ENCODE peak calls at places on chromosomes 5 and 9, in nine cellular contexts. U is endodermal cell; T is tibial nerve; K is CD4-positive, alpha-beta T cell; M is left ventricle myocardium inferior; H is Caco-2; S is fibroblast of lung; X is breast epithelium; V is AG09319. C is an unnamed sample.

GRCh38 chr9:38380872-38381534 is 11.5 kb upstream of the ALDH1B1 start:
- DNase-seq in S (no peak), K (no peak), U (peak; percentile 85), V (no peak), T (no peak), X (no peak), M (no peak), H (peak; percentile 81), C (no peak)

GRCh38 chr5:40842351-40842750 is 1.2 kb downstream of the CARD6 start:
- DNase-seq in X (no peak), V (no peak), S (peak; percentile 65), U (no peak), H (no peak), K (no peak), T (no peak), M (no peak), C (no peak)

GRCh38 chr9:135216236-135216635 is 128.8 kb downstream of the OLFM1 start:
- DNase-seq in K (no peak), S (no peak), V (no peak), M (no peak), X (no peak), H (no peak), U (no peak), T (no peak), C (no peak)

GRCh38 chr5:51816427-51816826 is 433.2 kb downstream of the ISL1 start:
- DNase-seq in K (no peak), V (no peak), M (no peak), H (no peak), T (no peak), U (no peak), X (no peak), S (no peak), C (no peak)

GRCh38 chr5:172145870-172146747 is 41.9 kb downstream of the STK10 start:
- DNase-seq in K (no peak), U (peak; percentile 51), V (no peak), H (peak; percentile 24), M (no peak), X (no peak), T (no peak), S (no peak), C (no peak)

GRCh38 chr5:174145821-174146220 is 100.3 kb downstream of the NSG2 start:
- DNase-seq in K (no peak), T (no peak), S (no peak), M (no peak), U (peak; percentile 66), H (no peak), X (no peak), V (no peak), C (no peak)

GRCh38 chr9:11016081-11016480 is 403.3 kb upstream of the PTPRD start:
- DNase-seq in K (no peak), X (no peak), H (no peak), S (no peak), U (peak; percentile 58), M (no peak), V (no peak), T (no peak), C (no peak)

GRCh38 chr9:87206064-87206661 is 258.9 kb upstream of the GAS1 start:
- DNase-seq in U (no peak), S (peak; percentile 39), T (no peak), M (no peak), X (no peak), H (no peak), V (peak; percentile 27), K (no peak), C (peak; percentile 90)

GRCh38 chr5:128074947-128075346 is 8.6 kb upstream of the SLC12A2 start:
- DNase-seq in M (no peak), T (no peak), U (no peak), K (no peak), S (no peak), V (no peak), X (no peak), H (no peak), C (no peak)

GRCh38 chr5:132819468-132819867 is 6.4 kb downstream of the SOWAHA start:
- DNase-seq in U (no peak), S (no peak), H (no peak), V (no peak), M (no peak), K (no peak), T (no peak), X (no peak), C (no peak)

GRCh38 chr5:89343666-89344065 is 460.7 kb upstream of the MEF2C start:
- DNase-seq in H (no peak), V (no peak), X (no peak), U (no peak), M (no peak), T (no peak), S (no peak), K (no peak), C (no peak)

GRCh38 chr9:38227656-38228055 is 158.6 kb upstream of the SHB start:
- DNase-seq in K (peak; percentile 3), H (no peak), T (no peak), U (no peak), S (peak; percentile 5), V (no peak), M (no peak), X (no peak), C (no peak)

GRCh38 chr5:56684159-56684558 is 131.2 kb upstream of the MAP3K1 start:
- DNase-seq in H (no peak), U (peak; percentile 65), T (no peak), M (no peak), V (no peak), K (no peak), S (no peak), X (no peak), C (no peak)

GRCh38 chr5:67530609-67531255 is 334.1 kb upstream of the CD180 start:
- DNase-seq in H (no peak), S (peak; percentile 40), K (no peak), M (no peak), U (no peak), T (no peak), X (no peak), V (no peak), C (no peak)

GRCh38 chr9:106862946-106863740 is at the start of gene ZNF462:
- DNase-seq in V (peak; percentile 57), T (peak; percentile 27), H (peak; percentile 63), S (peak; percentile 86), M (peak; percentile 35), U (peak; percentile 82), X (no peak), K (no peak), C (no peak)

GRCh38 chr5:173689713-173690360 is 73.4 kb upstream of the BOD1 start:
- DNase-seq in U (peak; percentile 63), K (no peak), T (no peak), H (no peak), S (no peak), X (no peak), V (no peak), M (no peak), C (no peak)

GRCh38 chr5:354581-355378 is 33.3 kb downstream of the AHRR start:
- DNase-seq in M (no peak), X (no peak), V (no peak), U (peak; percentile 33), K (no peak), S (no peak), T (no peak), H (no peak), C (no peak)

DNA sequence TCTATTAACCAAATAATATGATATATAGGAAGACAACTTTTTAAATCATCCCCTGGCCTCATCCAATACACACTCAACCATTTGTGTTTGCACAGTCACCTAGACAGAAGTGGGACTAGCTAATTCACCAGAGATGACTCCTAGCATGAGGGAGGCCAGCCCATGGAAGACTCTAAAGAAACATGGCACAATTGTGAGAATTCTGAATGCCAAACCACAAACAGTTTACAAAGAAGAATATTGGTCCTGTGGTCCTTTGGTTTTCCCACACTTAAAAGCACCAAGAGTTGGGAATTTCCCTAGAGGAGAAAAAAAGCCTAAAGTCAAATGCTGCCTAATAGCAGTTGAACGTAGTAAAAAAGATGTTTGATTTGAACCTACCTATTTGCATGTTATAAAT is 609.9 kb downstream of the ACTL7B start:
- DNase-seq in M (no peak), S (no peak), V (no peak), K (no peak), T (no peak), U (no peak), H (no peak), X (no peak), C (no peak)
- TF ChIP-seq CTCF in M (no peak), S (no peak), V (no peak), K (no peak), T (no peak), U (no peak), H (no peak), X (no peak), C (no peak)

GRCh38 chr5:139906661-139907060 is 111.1 kb downstream of the PSD2 start:
- DNase-seq in M (no peak), T (no peak), U (peak; percentile 19), S (no peak), V (no peak), H (no peak), K (no peak), X (no peak), C (no peak)
- TF ChIP-seq CTCF in M (no peak), T (no peak), U (no peak), S (no peak), V (no peak), H (no peak), K (no peak), X (no peak), C (no peak)

DNA sequence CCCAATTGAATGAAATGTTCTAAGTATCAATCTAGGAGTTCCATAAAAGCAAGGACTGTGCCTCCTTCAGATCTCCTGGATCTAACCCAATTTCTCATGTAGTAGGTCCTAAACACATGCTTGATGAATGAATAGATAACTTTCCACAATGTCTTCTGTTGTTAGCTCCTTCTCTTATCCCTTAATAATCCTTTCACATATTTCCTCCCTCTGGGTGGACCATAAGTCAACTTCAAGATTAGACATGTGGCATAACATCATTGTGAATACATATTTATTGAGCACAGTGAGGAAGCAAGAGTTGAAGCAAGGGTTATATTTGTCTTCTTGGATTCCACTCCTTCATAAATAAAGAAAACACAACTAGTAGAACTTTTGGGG is 108.6 kb upstream of the EGFLAM start:
- DNase-seq in H (no peak), T (no peak), V (no peak), X (no peak), M (no peak), K (no peak), S (no peak), U (no peak), C (no peak)
- TF ChIP-seq CTCF in H (no peak), T (no peak), V (no peak), X (no peak), M (no peak), K (no peak), S (no peak), U (no peak), C (no peak)

DNA sequence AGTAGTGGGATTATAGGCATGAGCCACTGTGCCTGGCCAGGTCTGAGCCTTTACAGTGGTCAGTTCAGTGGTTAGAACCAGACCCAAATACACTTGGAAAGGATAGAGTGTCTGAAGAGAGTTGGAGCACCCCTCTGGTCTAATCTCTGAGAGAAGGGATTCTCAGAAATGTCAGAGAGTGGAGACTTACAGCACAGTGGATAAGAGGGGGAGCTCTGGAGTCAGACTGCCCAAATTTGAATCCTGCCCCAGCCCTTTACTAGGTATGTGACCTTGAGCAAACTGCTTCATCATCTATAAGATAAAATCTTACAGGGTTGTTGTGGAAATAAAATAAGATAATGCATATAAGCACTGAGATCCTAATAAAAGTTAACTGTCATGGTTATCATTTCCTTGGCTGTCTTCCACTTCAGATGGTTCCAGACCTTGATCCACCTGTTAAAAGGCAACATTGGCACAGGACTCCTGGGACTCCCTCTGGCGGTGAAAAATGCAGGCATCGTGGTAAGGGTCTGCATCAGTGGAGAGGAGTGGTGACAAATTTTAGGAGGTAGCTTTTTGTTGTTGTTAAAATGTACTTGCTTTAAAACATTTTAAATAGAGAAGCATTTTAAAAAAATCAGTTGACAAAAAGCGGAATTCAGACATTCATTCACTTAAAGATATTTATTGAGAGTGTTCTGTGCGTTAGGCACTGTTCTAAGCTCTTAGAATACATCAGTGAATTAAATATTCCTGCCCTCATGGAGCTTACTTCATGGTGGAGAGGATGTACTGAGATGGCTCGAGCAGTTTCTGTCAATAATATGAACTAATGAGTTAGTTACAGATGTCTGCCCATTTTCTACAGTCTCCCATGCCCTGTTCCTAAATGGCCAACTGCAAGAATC is 16.0 kb downstream of the SLC36A1 start:
- DNase-seq in M (no peak), X (no peak), K (no peak), S (no peak), V (no peak), H (peak; percentile 57), U (peak; percentile 90), T (no peak), C (no peak)
- TF ChIP-seq CTCF in M (peak; percentile 42), X (no peak), K (peak; percentile 15), S (no peak), V (peak; percentile 20), H (peak; percentile 83), U (peak; percentile 92), T (peak; percentile 19), C (peak; percentile 38)

C was measured in BJ.